ENCODE peak calls at places on chromosomes 11 and 22, in four cellular contexts. R is mesendoderm, A is hepatocyte, G is fibroblast of lung. Y is an unnamed sample.

GRCh38 chr22:43110444-43110926 is at the start of gene BIK:
- DNase-seq in A (peak), R (peak), G (peak), Y (peak)

GRCh38 chr11:40149721-40150120 is 1309.7 kb downstream of the LRRC4C start:
- DNase-seq in R (no peak), G (no peak), A (no peak), Y (no peak)

GRCh38 chr11:119701591-119702260 is 27.3 kb downstream of the NECTIN1 start:
- DNase-seq in R (no peak), G (no peak), A (no peak), Y (no peak)

GRCh38 chr11:16879690-16880089 is 134.5 kb downstream of the PLEKHA7 start:
- DNase-seq in A (no peak), R (no peak), G (no peak), Y (no peak)

GRCh38 chr22:42937164-42937854 is 77.6 kb downstream of the PACSIN2 start:
- DNase-seq in G (peak), A (peak), R (peak), Y (no peak)

GRCh38 chr11:16881074-16881709 is 133.0 kb downstream of the PLEKHA7 start:
- DNase-seq in A (peak), R (peak), G (peak), Y (peak)

GRCh38 chr11:64802370-64803162 is 448 bp downstream of the MAP4K2 start:
- DNase-seq in A (no peak), R (peak), G (no peak), Y (peak)

GRCh38 chr11:118928870-118929495 is 3.3 kb upstream of the BCL9L start:
- DNase-seq in A (peak), G (peak), R (peak), Y (peak)

GRCh38 chr11:35303596-35304392 is 115.6 kb downstream of the SLC1A2 start:
- DNase-seq in A (peak), G (peak), R (no peak), Y (no peak)

GRCh38 chr22:32020117-32020516 is 22.9 kb upstream of the SLC5A1 start:
- DNase-seq in G (peak), R (no peak), A (peak), Y (no peak)

GRCh38 chr11:61685611-61685955 is 5.4 kb downstream of the DAGLA start:
- DNase-seq in R (no peak), A (no peak), G (no peak), Y (no peak)

GRCh38 chr22:17703811-17704210 is 65.3 kb downstream of the BCL2L13 start:
- DNase-seq in G (peak), A (no peak), R (no peak), Y (no peak)

GRCh38 chr11:74611369-74611861 is 19.0 kb downstream of the POLD3 start:
- DNase-seq in G (peak), A (peak), R (peak), Y (peak)

GRCh38 chr22:17773606-17774205 is 563 bp downstream of the BID start:
- DNase-seq in G (no peak), R (peak), A (peak), Y (peak)

GRCh38 chr11:45289369-45289768 is 3.2 kb upstream of the SYT13 start:
- DNase-seq in R (no peak), A (peak), G (peak), Y (no peak)

DNA sequence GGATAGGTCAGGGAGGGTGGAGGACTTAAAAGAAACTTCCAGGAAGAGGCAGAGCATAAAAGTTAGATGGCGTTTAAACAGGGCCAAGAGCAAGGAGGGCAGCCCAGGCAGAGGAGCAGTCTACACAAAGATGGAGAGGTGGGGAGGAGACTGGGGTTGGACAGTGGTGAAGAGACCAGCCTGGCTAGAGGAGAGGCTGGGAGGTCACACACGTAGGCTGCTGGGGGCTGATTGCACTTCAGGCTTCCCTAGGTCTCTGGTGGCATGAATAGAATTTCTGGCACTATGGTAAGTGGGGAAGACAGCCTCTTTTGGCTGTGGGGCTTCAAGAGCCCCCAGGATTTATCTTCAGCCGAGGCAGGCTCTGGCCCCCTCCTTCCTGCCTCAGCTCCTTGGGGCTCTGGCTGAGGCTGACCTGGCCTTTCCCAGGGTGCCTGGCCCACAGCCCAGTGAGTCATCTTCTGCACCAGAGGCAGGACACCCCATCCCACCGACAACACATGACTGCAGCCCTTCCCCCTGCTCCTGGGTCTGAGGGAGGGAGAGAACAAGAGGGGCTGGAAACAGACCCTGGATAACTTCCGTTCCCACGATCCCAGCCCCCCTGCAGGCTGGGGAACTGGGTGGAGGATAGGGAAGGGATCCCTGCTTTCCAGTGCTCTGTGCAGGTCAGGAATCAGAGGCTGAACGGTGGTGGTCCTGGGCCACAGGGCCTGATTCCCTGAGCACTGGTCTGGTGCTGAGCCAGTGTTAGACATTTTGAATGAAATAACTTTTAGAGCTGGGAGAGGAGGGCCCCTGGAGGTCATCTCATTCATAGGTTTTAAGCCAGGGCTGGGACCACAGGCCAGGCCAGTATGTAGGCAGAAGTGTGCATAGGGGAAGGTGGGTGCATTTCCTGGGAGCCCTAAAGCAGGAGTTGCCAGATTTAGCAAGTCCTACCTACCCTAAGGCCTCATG is 26.4 kb downstream of the ARHGEF17 start:
- DNase-seq in A (peak), R (peak), G (peak), Y (no peak)
- H3K4me3 ChIP-seq in A (no peak), R (no peak), G (no peak), Y (no peak)

DNA sequence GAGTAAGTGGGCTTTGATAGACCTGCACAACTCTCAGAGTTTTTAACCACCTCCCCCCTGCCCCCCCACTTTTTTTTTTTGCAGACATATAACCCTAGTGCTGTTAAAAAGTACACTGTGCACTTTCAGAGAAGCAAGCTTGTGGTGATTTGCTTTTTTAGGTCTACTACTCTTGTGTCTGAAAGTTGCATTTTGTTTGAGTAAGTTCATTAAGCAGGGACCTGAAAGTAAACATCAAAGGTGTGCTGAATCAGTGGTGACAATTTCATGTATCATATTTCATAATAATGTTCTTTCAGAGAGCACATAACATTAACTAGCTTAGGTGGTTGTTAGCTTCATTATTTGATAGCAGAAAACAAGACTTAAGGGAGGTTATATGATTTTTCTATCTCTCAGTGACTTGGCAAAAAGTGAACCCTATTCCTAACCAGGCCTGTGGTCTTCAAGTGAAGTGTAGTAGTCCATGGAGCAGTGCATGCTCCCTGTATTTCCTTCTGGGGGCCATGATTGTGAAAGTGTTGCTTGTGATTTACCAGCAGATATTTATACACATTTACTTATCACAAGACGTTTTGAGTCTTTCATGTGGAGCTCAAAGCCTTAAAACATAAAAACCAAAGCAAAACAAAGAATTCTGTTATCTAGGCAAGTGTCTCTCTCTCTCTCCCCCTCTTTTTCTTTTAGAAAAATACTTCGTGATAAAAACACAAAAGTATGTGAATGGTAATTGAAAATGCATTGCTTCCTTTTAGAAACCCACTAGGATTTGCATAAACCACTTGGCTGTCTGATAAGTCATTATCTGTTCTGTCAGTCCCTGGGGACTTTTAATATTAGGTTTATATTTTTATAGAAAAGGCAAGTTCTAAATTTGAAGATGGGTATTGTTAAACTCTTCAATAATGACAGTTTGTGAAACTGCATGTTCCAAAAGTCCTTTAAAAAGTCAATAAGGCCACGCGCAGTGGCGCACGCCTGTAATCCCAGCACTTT is 7.5 kb upstream of the RAG2 start:
- DNase-seq in A (no peak), G (no peak), R (no peak), Y (no peak)
- H3K4me2 ChIP-seq in A (no peak), G (no peak), R (no peak), Y (no peak)

GRCh38 chr11:121483805-121484478 is 31.2 kb upstream of the SORL1-AS1 start:
- DNase-seq in A (no peak), G (no peak), R (no peak), Y (no peak)
- H3K4me3 ChIP-seq in A (no peak), G (no peak), R (no peak), Y (no peak)

GRCh38 chr11:93606314-93606713 is 55.2 kb upstream of the CEP295 start:
- DNase-seq in G (no peak), R (no peak), A (no peak), Y (no peak)

GRCh38 chr11:93603225-93603624 is 58.3 kb upstream of the CEP295 start:
- DNase-seq in R (no peak), A (no peak), G (no peak), Y (peak)

GRCh38 chr11:93605638-93606037 is 55.8 kb upstream of the CEP295 start:
- DNase-seq in G (no peak), R (no peak), A (no peak), Y (no peak)

GRCh38 chr11:93604276-93604675 is 57.2 kb upstream of the CEP295 start:
- DNase-seq in R (no peak), G (no peak), A (no peak), Y (no peak)

GRCh38 chr11:93603671-93604070 is 57.8 kb upstream of the CEP295 start:
- DNase-seq in G (no peak), R (peak), A (no peak), Y (no peak)
- H3K4me2 ChIP-seq in G (no peak), R (no peak), A (no peak), Y (no peak)

GRCh38 chr22:46392137-46392844 is 56.8 kb downstream of the TRMU start:
- DNase-seq in R (no peak), A (no peak), G (no peak), Y (no peak)

GRCh38 chr22:46389081-46389480 is 53.6 kb downstream of the TRMU start:
- DNase-seq in G (no peak), A (no peak), R (no peak), Y (no peak)

GRCh38 chr22:46390105-46390651 is 54.7 kb downstream of the TRMU start:
- DNase-seq in R (no peak), G (no peak), A (no peak), Y (no peak)

GRCh38 chr22:46391486-46392136 is 56.1 kb downstream of the TRMU start:
- DNase-seq in G (no peak), A (no peak), R (no peak), Y (no peak)

GRCh38 chr22:46390652-46391301 is 55.3 kb downstream of the TRMU start:
- DNase-seq in G (peak), R (peak), A (no peak), Y (no peak)
- H3K4me3 ChIP-seq in G (no peak), R (no peak), A (no peak), Y (no peak)

DNA sequence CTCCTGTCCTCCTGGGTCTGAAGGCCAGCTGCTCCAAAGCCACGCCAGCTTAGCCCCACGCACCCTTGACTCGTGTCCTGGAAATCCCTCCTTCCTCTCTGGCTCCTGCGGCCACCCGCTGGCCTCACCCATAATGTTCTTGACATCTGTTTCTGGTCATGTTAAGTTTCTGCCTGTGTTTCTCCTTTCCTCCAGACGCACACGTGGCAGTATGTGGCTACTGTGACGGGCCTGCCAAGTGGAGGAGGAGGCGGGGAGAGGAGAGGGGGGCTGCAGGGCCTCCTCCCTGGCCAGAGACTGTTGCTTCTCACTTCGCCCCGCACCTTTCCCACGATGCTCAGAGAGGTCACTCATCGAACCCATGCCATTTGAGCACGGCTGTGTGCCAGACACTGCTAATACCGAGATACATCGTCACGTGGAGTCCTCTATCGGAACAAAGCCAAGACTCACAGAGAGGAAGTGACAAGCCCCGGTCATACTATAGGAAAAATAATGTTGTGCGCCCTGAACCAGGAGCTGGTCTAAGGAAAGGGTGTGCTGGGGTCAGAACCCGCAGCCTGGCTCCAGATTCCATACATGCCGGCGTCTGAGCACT is 11.5 kb downstream of the C1QTNF6 start:
- DNase-seq in R (no peak), G (peak), A (peak), Y (no peak)
- H3K4me2 ChIP-seq in R (no peak), G (peak), A (peak), Y (no peak)

DNA sequence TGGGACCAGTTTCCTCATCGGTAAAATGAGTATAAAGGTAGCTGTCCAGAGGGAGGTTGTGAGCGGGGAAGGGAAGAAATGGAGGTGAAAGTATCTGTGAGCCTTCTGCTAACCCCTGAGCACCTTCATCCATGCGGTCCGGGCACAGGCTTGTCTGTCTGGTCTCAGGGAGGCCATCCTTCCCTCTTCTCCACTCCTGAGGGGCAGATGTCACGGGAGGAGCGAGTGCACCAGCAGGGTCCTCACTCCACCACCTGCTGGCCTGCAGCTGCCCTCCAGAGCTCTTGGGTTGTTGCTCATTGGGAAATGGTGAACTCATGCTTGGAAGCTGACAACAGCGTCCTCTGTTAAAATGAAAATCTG is 33.8 kb upstream of the WNT11 start:
- DNase-seq in G (no peak), A (no peak), R (no peak), Y (no peak)
- H3K4me3 ChIP-seq in G (no peak), A (no peak), R (no peak), Y (no peak)

GRCh38 chr22:20783300-20783673 is 9.4 kb downstream of the SERPIND1 start:
- DNase-seq in R (no peak), G (no peak), A (no peak), Y (no peak)

GRCh38 chr22:20781272-20781990 is 7.5 kb downstream of the SERPIND1 start:
- DNase-seq in G (no peak), A (no peak), R (no peak), Y (no peak)

GRCh38 chr22:20782083-20782482 is 8.2 kb downstream of the SERPIND1 start:
- DNase-seq in A (no peak), R (no peak), G (no peak), Y (no peak)

GRCh38 chr22:20783844-20784723 is 10.2 kb downstream of the SERPIND1 start:
- DNase-seq in G (peak), R (peak), A (peak), Y (peak)

DNA sequence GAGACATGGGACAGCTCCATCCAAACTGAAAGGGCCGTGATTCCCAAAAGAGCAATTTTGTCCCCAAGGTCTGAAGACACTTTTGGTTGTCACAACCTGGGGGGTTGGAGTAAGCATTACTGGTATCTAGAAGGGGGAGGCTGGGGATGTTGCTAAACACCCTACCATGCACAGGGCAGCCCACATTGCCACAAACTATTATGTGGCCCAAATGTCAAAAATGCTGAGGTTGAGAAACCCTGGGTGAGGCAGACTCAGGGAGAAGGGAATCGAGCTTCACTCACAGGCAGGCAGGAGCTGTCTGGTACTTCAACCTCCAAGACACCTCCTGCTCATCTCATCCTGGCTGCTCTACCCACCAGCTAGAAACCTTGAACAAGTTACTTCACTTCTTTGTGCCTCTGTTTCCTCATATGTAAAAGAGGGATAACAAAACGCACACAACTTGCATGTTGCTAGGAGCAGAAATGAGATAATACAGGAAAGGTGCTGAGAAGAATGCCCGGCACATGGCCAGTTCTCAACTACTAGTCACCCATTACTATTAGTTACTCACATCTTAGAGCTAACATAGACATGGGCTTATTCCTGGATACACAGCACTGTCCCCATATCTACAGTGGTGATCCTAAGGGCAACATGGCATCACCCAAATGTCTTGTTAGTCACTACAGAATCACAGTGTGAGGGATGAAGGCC is 8.8 kb downstream of the SERPIND1 start:
- DNase-seq in R (no peak), A (no peak), G (no peak), Y (no peak)
- H3K4me2 ChIP-seq in R (no peak), A (no peak), G (no peak), Y (no peak)

GRCh38 chr11:97060184-97060583 is 670.4 kb downstream of the JRKL start:
- DNase-seq in R (no peak), A (no peak), G (no peak), Y (no peak)
- H3K4me3 ChIP-seq in R (no peak), A (no peak), G (no peak), Y (no peak)

GRCh38 chr22:46376096-46376495 is 40.6 kb downstream of the TRMU start:
- DNase-seq in A (no peak), R (no peak), G (no peak), Y (no peak)

GRCh38 chr22:46379301-46379930 is 43.9 kb downstream of the TRMU start:
- DNase-seq in A (peak), G (no peak), R (no peak), Y (no peak)

GRCh38 chr22:46378499-46379300 is 43.2 kb downstream of the TRMU start:
- DNase-seq in G (no peak), A (no peak), R (no peak), Y (no peak)

GRCh38 chr22:46376908-46377565 is 41.5 kb downstream of the TRMU start:
- DNase-seq in R (no peak), G (no peak), A (no peak), Y (no peak)

GRCh38 chr22:46377566-46378498 is 42.3 kb downstream of the TRMU start:
- DNase-seq in R (peak), A (peak), G (no peak), Y (no peak)
- H3K4me2 ChIP-seq in R (no peak), A (peak), G (no peak), Y (no peak)

Y was measured in Karpas-422.